ENCODE peak calls at places on chromosomes 4 and X, in eight cellular contexts. One of them, this sample, is unnamed.

GRCh38 chr4:2958446-2958845 is 4.8 kb downstream of the NOP14 start:
- DNase-seq in GM12878: no peak
- DNase-seq in sigmoid colon: no peak
- DNase-seq in stomach: no peak
- DNase-seq in upper lobe of left lung: no peak
- DNase-seq in spleen: no peak
- DNase-seq in HCT116: no peak
- DNase-seq in endothelial cell of umbilical vein: peak; percentile 64
- DNase-seq in this sample: no peak

GRCh38 chr4:723706-724105 is 18.1 kb downstream of the PCGF3 start:
- DNase-seq in GM12878: no peak
- DNase-seq in sigmoid colon: no peak
- DNase-seq in stomach: no peak
- DNase-seq in upper lobe of left lung: peak; percentile 82
- DNase-seq in spleen: no peak
- DNase-seq in HCT116: no peak
- DNase-seq in endothelial cell of umbilical vein: no peak
- DNase-seq in this sample: no peak

GRCh38 chrX:155417769-155418168 is 35.9 kb downstream of the F8A2 start:
- DNase-seq in GM12878: no peak
- DNase-seq in sigmoid colon: no peak
- DNase-seq in stomach: no peak
- DNase-seq in upper lobe of left lung: no peak
- DNase-seq in spleen: no peak
- DNase-seq in HCT116: no peak
- DNase-seq in endothelial cell of umbilical vein: no peak
- DNase-seq in this sample: no peak

GRCh38 chr4:56861365-56861764 is 39.9 kb upstream of the SPINK2 start:
- DNase-seq in GM12878: no peak
- DNase-seq in sigmoid colon: no peak
- DNase-seq in stomach: no peak
- DNase-seq in upper lobe of left lung: no peak
- DNase-seq in spleen: no peak
- DNase-seq in HCT116: no peak
- DNase-seq in endothelial cell of umbilical vein: no peak
- DNase-seq in this sample: no peak

GRCh38 chrX:31334997-31335396 is 263.2 kb upstream of the FTHL17 start:
- DNase-seq in GM12878: no peak
- DNase-seq in sigmoid colon: no peak
- DNase-seq in stomach: no peak
- DNase-seq in upper lobe of left lung: no peak
- DNase-seq in spleen: no peak
- DNase-seq in HCT116: no peak
- DNase-seq in endothelial cell of umbilical vein: no peak
- DNase-seq in this sample: no peak

GRCh38 chrX:2627272-2627867 is 63.7 kb upstream of the CD99 start:
- DNase-seq in GM12878: no peak
- DNase-seq in sigmoid colon: no peak
- DNase-seq in stomach: peak; percentile 36
- DNase-seq in upper lobe of left lung: no peak
- DNase-seq in spleen: no peak
- DNase-seq in HCT116: peak; percentile 44
- DNase-seq in endothelial cell of umbilical vein: peak; percentile 57
- DNase-seq in this sample: no peak

GRCh38 chr4:122827899-122828601 is 1.4 kb downstream of the FGF2 start:
- DNase-seq in GM12878: peak; percentile 80
- DNase-seq in sigmoid colon: peak; percentile 82
- DNase-seq in stomach: no peak
- DNase-seq in upper lobe of left lung: no peak
- DNase-seq in spleen: no peak
- DNase-seq in HCT116: no peak
- DNase-seq in endothelial cell of umbilical vein: peak; percentile 71
- DNase-seq in this sample: peak; percentile 36

GRCh38 chr4:173807347-173807746 is 277.3 kb upstream of the HAND2 start:
- DNase-seq in GM12878: no peak
- DNase-seq in sigmoid colon: peak; percentile 84
- DNase-seq in stomach: no peak
- DNase-seq in upper lobe of left lung: no peak
- DNase-seq in spleen: no peak
- DNase-seq in HCT116: no peak
- DNase-seq in endothelial cell of umbilical vein: no peak
- DNase-seq in this sample: no peak

GRCh38 chr4:65665951-65666523 is 4.3 kb downstream of the EPHA5 start:
- DNase-seq in GM12878: no peak
- DNase-seq in sigmoid colon: no peak
- DNase-seq in stomach: no peak
- DNase-seq in upper lobe of left lung: no peak
- DNase-seq in spleen: no peak
- DNase-seq in HCT116: no peak
- DNase-seq in endothelial cell of umbilical vein: no peak
- DNase-seq in this sample: no peak

GRCh38 chr4:26459756-26460530 is 30.3 kb downstream of the CCKAR start:
- DNase-seq in GM12878: no peak
- DNase-seq in sigmoid colon: no peak
- DNase-seq in stomach: no peak
- DNase-seq in upper lobe of left lung: no peak
- DNase-seq in spleen: no peak
- DNase-seq in HCT116: no peak
- DNase-seq in endothelial cell of umbilical vein: no peak
- DNase-seq in this sample: no peak

GRCh38 chrX:83521905-83522304 is 13.8 kb downstream of the POU3F4 start:
- DNase-seq in GM12878: no peak
- DNase-seq in sigmoid colon: no peak
- DNase-seq in stomach: no peak
- DNase-seq in upper lobe of left lung: no peak
- DNase-seq in spleen: no peak
- DNase-seq in HCT116: no peak
- DNase-seq in endothelial cell of umbilical vein: no peak
- DNase-seq in this sample: no peak

GRCh38 chr4:128220286-128221235 is 67.1 kb downstream of the PGRMC2 start:
- DNase-seq in GM12878: no peak
- DNase-seq in sigmoid colon: no peak
- DNase-seq in stomach: no peak
- DNase-seq in upper lobe of left lung: no peak
- DNase-seq in spleen: no peak
- DNase-seq in HCT116: peak; percentile 36
- DNase-seq in endothelial cell of umbilical vein: peak; percentile 70
- DNase-seq in this sample: no peak

GRCh38 chr4:151291485-151291884 is 14.5 kb downstream of the PRSS48 start:
- DNase-seq in GM12878: no peak
- DNase-seq in sigmoid colon: no peak
- DNase-seq in stomach: no peak
- DNase-seq in upper lobe of left lung: no peak
- DNase-seq in spleen: no peak
- DNase-seq in HCT116: no peak
- DNase-seq in endothelial cell of umbilical vein: no peak
- DNase-seq in this sample: no peak

GRCh38 chr4:78058591-78059523 is 1.7 kb downstream of the FRAS1 start:
- DNase-seq in GM12878: no peak
- DNase-seq in sigmoid colon: peak; percentile 77
- DNase-seq in stomach: peak; percentile 51
- DNase-seq in upper lobe of left lung: peak; percentile 81
- DNase-seq in spleen: peak; percentile 74
- DNase-seq in HCT116: no peak
- DNase-seq in endothelial cell of umbilical vein: peak; percentile 33
- DNase-seq in this sample: no peak

GRCh38 chr4:1792832-1793495 is at the start of gene FGFR3:
- DNase-seq in GM12878: no peak
- DNase-seq in sigmoid colon: no peak
- DNase-seq in stomach: peak; percentile 45
- DNase-seq in upper lobe of left lung: peak; percentile 90
- DNase-seq in spleen: no peak
- DNase-seq in HCT116: no peak
- DNase-seq in endothelial cell of umbilical vein: no peak
- DNase-seq in this sample: no peak

GRCh38 chr4:150302553-150302952 is 224.3 kb downstream of the DCLK2 start:
- DNase-seq in GM12878: no peak
- DNase-seq in sigmoid colon: peak; percentile 70
- DNase-seq in stomach: no peak
- DNase-seq in upper lobe of left lung: no peak
- DNase-seq in spleen: no peak
- DNase-seq in HCT116: peak; percentile 53
- DNase-seq in endothelial cell of umbilical vein: peak; percentile 91
- DNase-seq in this sample: no peak

GRCh38 chrX:125628435-125628834 is 308.8 kb downstream of the TEX13C start:
- DNase-seq in GM12878: no peak
- DNase-seq in sigmoid colon: no peak
- DNase-seq in stomach: no peak
- DNase-seq in upper lobe of left lung: no peak
- DNase-seq in spleen: no peak
- DNase-seq in HCT116: no peak
- DNase-seq in endothelial cell of umbilical vein: no peak
- DNase-seq in this sample: no peak

GRCh38 chrX:47583240-47583861 is 1.1 kb downstream of the TIMP1 start:
- DNase-seq in GM12878: no peak
- DNase-seq in sigmoid colon: no peak
- DNase-seq in stomach: no peak
- DNase-seq in upper lobe of left lung: no peak
- DNase-seq in spleen: no peak
- DNase-seq in HCT116: no peak
- DNase-seq in endothelial cell of umbilical vein: no peak
- DNase-seq in this sample: no peak

GRCh38 chrX:47585273-47585672 is 3.0 kb downstream of the TIMP1 start:
- DNase-seq in GM12878: no peak
- DNase-seq in sigmoid colon: no peak
- DNase-seq in stomach: no peak
- DNase-seq in upper lobe of left lung: peak; percentile 34
- DNase-seq in spleen: no peak
- DNase-seq in HCT116: no peak
- DNase-seq in endothelial cell of umbilical vein: no peak
- DNase-seq in this sample: no peak

GRCh38 chrX:47579537-47579936 is 2.7 kb upstream of the TIMP1 start:
- DNase-seq in GM12878: no peak
- DNase-seq in sigmoid colon: no peak
- DNase-seq in stomach: no peak
- DNase-seq in upper lobe of left lung: no peak
- DNase-seq in spleen: no peak
- DNase-seq in HCT116: no peak
- DNase-seq in endothelial cell of umbilical vein: peak; percentile 56
- DNase-seq in this sample: no peak

GRCh38 chrX:47584714-47585113 is 2.5 kb downstream of the TIMP1 start:
- DNase-seq in GM12878: no peak
- DNase-seq in sigmoid colon: no peak
- DNase-seq in stomach: no peak
- DNase-seq in upper lobe of left lung: no peak
- DNase-seq in spleen: no peak
- DNase-seq in HCT116: no peak
- DNase-seq in endothelial cell of umbilical vein: no peak
- DNase-seq in this sample: no peak

DNA sequence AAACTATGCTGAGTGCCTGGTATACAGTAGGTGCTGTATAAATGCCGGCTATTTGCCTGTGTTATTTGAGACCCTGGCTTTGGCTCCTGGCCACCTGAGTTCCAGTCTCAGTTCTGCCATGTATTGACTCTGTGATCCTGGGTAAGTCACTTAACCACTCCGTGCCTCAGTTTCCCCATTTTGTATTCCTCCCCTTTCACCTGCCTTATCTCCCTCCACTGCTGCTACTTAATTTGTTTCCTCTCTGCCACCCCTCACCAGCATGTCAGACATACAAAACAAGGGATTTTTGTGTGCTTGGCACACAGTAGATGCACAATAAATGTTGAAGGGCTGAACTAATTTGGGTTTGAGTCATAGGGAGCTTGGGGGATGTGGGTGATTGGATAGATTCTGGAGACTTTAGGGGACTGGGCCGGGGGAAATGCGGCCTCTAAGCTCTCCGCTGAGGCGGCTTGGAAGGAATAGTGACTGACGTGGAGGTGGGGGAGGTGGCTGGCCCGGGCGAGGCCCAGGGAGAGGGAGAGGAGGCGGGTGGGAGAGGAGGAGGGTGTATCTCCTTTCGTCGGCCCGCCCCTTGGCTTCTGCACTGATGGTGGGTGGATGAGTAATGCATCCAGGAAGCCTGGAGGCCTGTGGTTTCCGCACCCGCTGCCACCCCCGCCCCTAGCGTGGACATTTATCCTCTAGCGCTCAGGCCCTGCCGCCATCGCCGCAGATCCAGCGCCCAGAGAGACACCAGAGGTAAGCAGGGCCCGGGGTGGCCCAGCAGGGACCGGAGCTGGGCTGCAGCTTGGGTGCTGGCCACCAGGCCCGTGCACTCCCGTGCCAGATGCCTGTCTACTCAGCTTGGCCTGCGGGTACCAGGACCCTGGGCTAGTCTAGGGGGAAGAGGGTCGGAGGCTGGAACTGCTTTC is at the start of gene TIMP1:
- DNase-seq in GM12878: peak; percentile 45
- DNase-seq in sigmoid colon: peak; percentile 97
- DNase-seq in stomach: peak; percentile 71
- DNase-seq in upper lobe of left lung: peak; percentile 89
- DNase-seq in spleen: peak; percentile 94
- DNase-seq in HCT116: peak; percentile 75
- DNase-seq in endothelial cell of umbilical vein: peak; percentile 90
- DNase-seq in this sample: peak; percentile 84
- TF ChIP-seq POLR2AphosphoS5 in GM12878: peak; percentile 61
- TF ChIP-seq POLR2AphosphoS5 in sigmoid colon: peak; percentile 75
- TF ChIP-seq POLR2AphosphoS5 in stomach: peak; percentile 69
- TF ChIP-seq POLR2AphosphoS5 in upper lobe of left lung: peak; percentile 79
- TF ChIP-seq POLR2AphosphoS5 in spleen: peak; percentile 84
- TF ChIP-seq POLR2AphosphoS5 in HCT116: peak; percentile 89
- TF ChIP-seq POLR2AphosphoS5 in endothelial cell of umbilical vein: peak; percentile 75
- TF ChIP-seq POLR2AphosphoS5 in this sample: no peak

DNA sequence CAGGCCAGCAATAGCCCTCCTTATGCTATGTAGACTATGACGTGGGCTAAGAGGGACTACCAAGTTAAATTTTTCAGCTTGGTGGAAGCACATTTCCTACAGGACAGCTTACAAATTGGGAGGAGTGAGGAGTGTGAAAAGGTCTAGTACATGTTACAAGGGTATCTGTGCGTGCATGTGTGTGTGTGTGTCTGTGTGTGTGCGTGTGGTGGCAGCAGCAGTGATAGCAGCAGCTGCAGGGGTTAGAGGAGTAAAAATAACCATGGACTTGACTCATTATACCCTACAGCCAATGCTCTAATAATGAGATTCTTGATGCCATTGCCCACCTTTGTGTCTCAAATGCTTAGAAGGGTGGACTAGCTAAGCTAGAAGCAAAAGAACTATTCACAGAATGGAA is 88.6 kb downstream of the SLC9A7 start:
- DNase-seq in GM12878: no peak
- DNase-seq in sigmoid colon: no peak
- DNase-seq in stomach: no peak
- DNase-seq in upper lobe of left lung: no peak
- DNase-seq in spleen: no peak
- DNase-seq in HCT116: no peak
- DNase-seq in endothelial cell of umbilical vein: no peak
- DNase-seq in this sample: no peak
- H3K9me3 ChIP-seq in GM12878: no peaks in the 10 kb centered on the region
- H3K9me3 ChIP-seq in sigmoid colon: no peaks in the 10 kb centered on the region
- H3K9me3 ChIP-seq in stomach: no peaks in the 10 kb centered on the region
- H3K9me3 ChIP-seq in upper lobe of left lung: no peaks in the 10 kb centered on the region
- H3K9me3 ChIP-seq in spleen: no peaks in the 10 kb centered on the region
- H3K9me3 ChIP-seq in HCT116: no peaks in the 10 kb centered on the region
- H3K9me3 ChIP-seq in endothelial cell of umbilical vein: no peaks in the 10 kb centered on the region
- H3K9me3 ChIP-seq in this sample: no peaks in the 10 kb centered on the region

GRCh38 chr4:101218894-101219293 is 128.4 kb downstream of the PPP3CA start:
- DNase-seq in GM12878: no peak
- DNase-seq in sigmoid colon: no peak
- DNase-seq in stomach: no peak
- DNase-seq in upper lobe of left lung: no peak
- DNase-seq in spleen: no peak
- DNase-seq in HCT116: no peak
- DNase-seq in endothelial cell of umbilical vein: no peak
- DNase-seq in this sample: no peak
- H3K4me1 ChIP-seq in GM12878: no peaks in the 10 kb centered on the region
- H3K4me1 ChIP-seq in sigmoid colon: no peaks in the 10 kb centered on the region
- H3K4me1 ChIP-seq in stomach: peaks cover 51% of the 10 kb centered on the region
- H3K4me1 ChIP-seq in upper lobe of left lung: peaks cover 6% of the 10 kb centered on the region
- H3K4me1 ChIP-seq in spleen: peaks cover 58% of the 10 kb centered on the region
- H3K4me1 ChIP-seq in HCT116: peaks cover 40% of the 10 kb centered on the region
- H3K4me1 ChIP-seq in endothelial cell of umbilical vein: peaks cover 35% of the 10 kb centered on the region
- H3K4me1 ChIP-seq in this sample: no peaks in the 10 kb centered on the region

GRCh38 chr4:186676531-186677158 is 47.0 kb downstream of the FAT1 start:
- DNase-seq in GM12878: no peak
- DNase-seq in sigmoid colon: no peak
- DNase-seq in stomach: no peak
- DNase-seq in upper lobe of left lung: no peak
- DNase-seq in spleen: no peak
- DNase-seq in HCT116: no peak
- DNase-seq in endothelial cell of umbilical vein: no peak
- DNase-seq in this sample: no peak
- TF ChIP-seq POLR2AphosphoS5 in GM12878: no peak
- TF ChIP-seq POLR2AphosphoS5 in sigmoid colon: peak; percentile 84
- TF ChIP-seq POLR2AphosphoS5 in stomach: peak; percentile 55
- TF ChIP-seq POLR2AphosphoS5 in upper lobe of left lung: no peak
- TF ChIP-seq POLR2AphosphoS5 in spleen: no peak
- TF ChIP-seq POLR2AphosphoS5 in HCT116: no peak
- TF ChIP-seq POLR2AphosphoS5 in endothelial cell of umbilical vein: no peak
- TF ChIP-seq POLR2AphosphoS5 in this sample: no peak